ENCODE peak calls at places on chromosomes 5 and 9, in nine cellular contexts. U is uterus; D is gastrocnemius medialis; V is MCF 10A; A is HFFc6; G is fibroblast of mammary gland; Y is coronary artery; B is left ventricle myocardium inferior; F is CD8-positive, alpha-beta T cell. R is an unnamed sample.
A peak's percentile ranks its signal among the peaks of the same experiment; 100 is the strongest.

GRCh38 chr5:87526131-87526530 is 113.4 kb upstream of the CCNH start:
- DNase-seq in B (no peak), Y (no peak), A (no peak), F (no peak), D (no peak), G (no peak), U (no peak), V (no peak), R (no peak)

GRCh38 chr9:114392749-114393112 is 4.9 kb upstream of the AKNA start:
- DNase-seq in F (no peak), Y (no peak), V (no peak), D (no peak), A (no peak), B (no peak), G (no peak), U (peak; percentile 59), R (no peak)

GRCh38 chr5:170631471-170632195 is 127.8 kb downstream of the KCNIP1 start:
- DNase-seq in U (no peak), V (peak; percentile 23), Y (peak; percentile 80), F (no peak), B (peak; percentile 28), D (no peak), G (no peak), A (no peak), R (no peak)

GRCh38 chr9:115106642-115107041 is 11.3 kb downstream of the TNC start:
- DNase-seq in V (no peak), B (no peak), U (no peak), G (peak; percentile 65), Y (no peak), F (no peak), D (no peak), A (peak; percentile 11), R (no peak)

GRCh38 chr9:4887556-4887955 is 94.8 kb downstream of the RCL1 start:
- DNase-seq in D (no peak), V (peak; percentile 87), A (peak; percentile 21), F (no peak), B (no peak), U (no peak), G (peak; percentile 72), Y (no peak), R (peak; percentile 28)

GRCh38 chr9:125146247-125146646 is 2.9 kb upstream of the SCAI start:
- DNase-seq in F (no peak), A (peak; percentile 52), B (no peak), G (peak; percentile 70), V (peak; percentile 52), U (no peak), D (no peak), Y (no peak), R (no peak)

GRCh38 chr5:142063878-142064331 is 44.7 kb upstream of the NDFIP1 start:
- DNase-seq in Y (peak; percentile 97), A (peak; percentile 21), D (peak; percentile 52), F (no peak), B (peak; percentile 75), U (peak; percentile 66), V (no peak), G (peak; percentile 42), R (peak; percentile 89)

GRCh38 chr9:3177921-3178320 is 334.0 kb upstream of the PUM3 start:
- DNase-seq in V (no peak), A (peak; percentile 38), D (no peak), F (no peak), Y (no peak), B (no peak), G (peak; percentile 77), U (no peak), R (no peak)

GRCh38 chr5:16160706-16161105 is 18.9 kb downstream of the MARCHF11 start:
- DNase-seq in G (peak; percentile 69), A (peak; percentile 60), D (no peak), F (no peak), Y (no peak), U (no peak), V (peak; percentile 68), B (no peak), R (no peak)

GRCh38 chr9:33939924-33940874 is 108.5 kb downstream of the UBAP2 start:
- DNase-seq in Y (no peak), V (no peak), B (no peak), U (no peak), F (no peak), D (no peak), A (no peak), G (no peak), R (no peak)

DNA sequence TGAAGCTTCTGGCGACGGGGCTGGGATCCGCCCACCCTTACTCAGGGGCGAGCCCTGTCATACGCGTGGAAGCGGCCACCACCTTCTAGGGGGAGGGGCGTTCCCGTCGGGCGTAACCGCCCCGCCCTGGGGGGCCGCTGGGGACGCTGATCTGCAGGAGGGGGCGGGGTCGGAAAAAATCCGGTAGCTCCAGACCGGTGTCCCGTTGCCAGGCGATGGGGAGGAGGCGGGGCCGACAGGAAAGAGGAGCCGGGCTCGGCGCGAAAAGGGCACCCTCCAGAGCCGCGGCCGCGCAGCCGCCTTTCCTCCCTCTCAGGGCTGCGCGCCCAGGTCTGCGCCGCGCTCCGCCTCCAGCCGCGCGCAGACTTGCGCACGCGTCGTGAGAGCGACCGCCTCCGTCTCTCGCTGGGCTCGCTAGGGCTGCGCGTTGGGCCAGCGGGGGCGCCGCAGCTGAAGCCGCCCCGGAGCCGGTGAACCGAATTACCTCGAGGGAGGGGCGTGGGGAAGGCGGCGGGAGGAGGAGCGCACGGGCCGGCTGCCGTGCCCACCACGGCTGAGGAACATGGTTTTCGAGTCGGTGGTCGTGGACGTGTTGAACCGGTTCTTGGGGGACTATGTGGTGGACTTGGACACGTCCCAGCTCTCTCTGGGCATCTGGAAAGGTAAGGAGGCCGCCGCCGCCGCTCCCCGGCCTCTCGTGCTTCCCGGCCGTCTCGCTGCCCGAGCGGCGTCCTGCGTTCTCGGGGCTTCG is at the start of gene VPS13A:
- DNase-seq in B (peak; percentile 95), D (peak; percentile 90), V (peak; percentile 91), A (peak; percentile 92), G (peak; percentile 83), F (peak; percentile 74), Y (peak; percentile 97), U (peak; percentile 94), R (peak; percentile 68)
- TF ChIP-seq CTCF in B (peak; percentile 27), D (peak; percentile 17), V (no peak), A (peak; percentile 56), G (no peak), F (no peak), Y (no peak), U (peak; percentile 38), R (no peak)

GRCh38 chr9:36137392-36138004 is 965 bp downstream of the GLIPR2 start:
- DNase-seq in B (no peak), F (no peak), A (peak; percentile 13), V (no peak), U (peak; percentile 54), G (peak; percentile 33), Y (no peak), D (no peak), R (no peak)

GRCh38 chr9:36136894-36137391 is 410 bp downstream of the GLIPR2 start:
- DNase-seq in G (no peak), F (no peak), Y (no peak), V (no peak), B (no peak), A (no peak), U (no peak), D (no peak), R (no peak)

GRCh38 chr9:36135791-36136276 is 699 bp upstream of the GLIPR2 start:
- DNase-seq in D (no peak), B (no peak), F (no peak), U (peak; percentile 14), V (no peak), A (no peak), Y (no peak), G (no peak), R (no peak)

GRCh38 chr9:36134761-36135505 is 1.6 kb upstream of the GLIPR2 start:
- DNase-seq in Y (peak; percentile 28), B (no peak), G (no peak), F (no peak), V (no peak), U (no peak), D (no peak), A (no peak), R (no peak)

DNA sequence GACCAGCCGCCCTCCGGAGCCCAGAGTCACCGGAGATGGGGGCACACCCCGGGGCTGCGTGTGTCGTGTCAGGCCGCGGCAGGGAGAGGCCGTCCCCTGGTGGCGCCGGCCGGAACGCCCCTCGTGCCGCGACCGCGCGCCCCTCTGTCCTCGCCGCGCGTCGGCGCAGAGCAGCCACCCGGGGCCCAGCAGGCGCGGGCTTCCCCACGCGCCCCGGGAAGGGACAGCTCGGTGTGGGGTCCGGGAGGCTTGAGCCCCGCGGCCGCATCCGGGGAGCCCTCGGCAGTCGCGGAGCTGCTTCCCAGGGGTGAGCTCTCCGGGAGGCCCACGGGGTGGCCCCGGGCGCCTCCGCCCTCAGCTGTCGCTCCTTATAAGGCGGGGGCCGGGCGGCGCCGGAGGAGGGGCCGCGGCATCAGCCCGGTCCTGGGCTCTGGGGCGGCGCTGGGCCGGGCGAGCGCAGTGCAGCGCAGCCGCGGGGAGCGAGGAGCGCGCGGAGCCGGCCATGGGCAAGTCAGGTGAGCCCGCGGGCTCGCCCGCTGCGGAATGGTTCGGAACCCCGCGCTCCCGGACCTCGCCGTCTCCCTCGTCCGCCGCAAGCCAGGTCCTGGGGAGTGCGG is at the start of gene GLIPR2:
- DNase-seq in F (peak; percentile 52), B (peak; percentile 83), Y (peak; percentile 84), D (peak; percentile 57), U (peak; percentile 83), V (peak; percentile 50), G (peak; percentile 47), A (peak; percentile 37), R (no peak)
- TF ChIP-seq CTCF in F (peak; percentile 26), B (peak; percentile 36), Y (peak; percentile 14), D (no peak), U (peak; percentile 43), V (no peak), G (no peak), A (peak; percentile 72), R (peak; percentile 52)

GRCh38 chr5:126591549-126591948 is 3.5 kb downstream of the ALDH7A1 start:
- DNase-seq in A (no peak), D (no peak), F (no peak), U (no peak), G (no peak), Y (no peak), B (no peak), V (no peak), R (no peak)

GRCh38 chr5:126595486-126596083 is 566 bp upstream of the ALDH7A1 start:
- DNase-seq in F (no peak), B (no peak), A (no peak), V (no peak), U (no peak), Y (no peak), G (no peak), D (no peak), R (no peak)

GRCh38 chr5:126594077-126594476 is 942 bp downstream of the ALDH7A1 start:
- DNase-seq in B (no peak), U (no peak), A (no peak), G (peak; percentile 33), F (no peak), D (no peak), Y (no peak), V (peak; percentile 47), R (no peak)

GRCh38 chr5:126597156-126597555 is 2.1 kb upstream of the ALDH7A1 start:
- DNase-seq in A (peak; percentile 60), Y (no peak), D (no peak), B (no peak), U (no peak), V (peak; percentile 96), G (peak; percentile 92), F (no peak), R (no peak)

GRCh38 chr5:126594676-126595485 is at the start of gene ALDH7A1:
- DNase-seq in B (peak; percentile 89), D (peak; percentile 75), U (peak; percentile 88), V (peak; percentile 98), G (peak; percentile 88), A (peak; percentile 83), Y (peak; percentile 93), F (no peak), R (peak; percentile 74)
- TF ChIP-seq CTCF in B (peak; percentile 63), D (peak; percentile 19), U (peak; percentile 62), V (peak; percentile 40), G (peak; percentile 38), A (peak; percentile 57), Y (no peak), F (no peak), R (peak; percentile 48)

GRCh38 chr5:109689740-109690455 is at the start of gene MAN2A1:
- DNase-seq in D (peak; percentile 71), Y (peak; percentile 81), F (peak; percentile 68), B (peak; percentile 77), V (peak; percentile 77), U (peak; percentile 78), G (peak; percentile 62), A (peak; percentile 59), R (peak; percentile 42)
- TF ChIP-seq CTCF in D (no peak), Y (no peak), F (no peak), B (no peak), V (peak; percentile 12), U (no peak), G (no peak), A (no peak), R (no peak)

R was measured in thoracic aorta.